ENCODE peak calls at places on chromosomes 12 and 14, in four cellular contexts. Q, B, U and V are unnamed samples.

GRCh38 chr14:35438910-35439713 is 34.6 kb upstream of the NFKBIA start:
- DNase-seq in Q (no peak), B (no peak), U (peak), V (no peak)

GRCh38 chr14:102775855-102776760 is 1.1 kb upstream of the TRAF3 start:
- DNase-seq in Q (no peak), B (no peak), U (peak), V (no peak)

GRCh38 chr14:87241018-87241779 is 751.8 kb downstream of the GALC start:
- DNase-seq in Q (no peak), B (no peak), U (no peak), V (no peak)

GRCh38 chr14:58467575-58467974 is 40.1 kb downstream of the KIAA0586 start:
- DNase-seq in Q (no peak), B (no peak), U (no peak), V (no peak)

GRCh38 chr12:1533602-1534304 is 60.6 kb downstream of the FBXL14 start:
- DNase-seq in Q (no peak), B (no peak), U (peak), V (peak)

GRCh38 chr14:24213866-24214652 is 771 bp upstream of the CHMP4A start:
- DNase-seq in Q (no peak), B (no peak), U (no peak), V (no peak)

GRCh38 chr14:99188721-99189120 is 83.3 kb downstream of the BCL11B start:
- DNase-seq in Q (peak), B (no peak), U (no peak), V (no peak)

GRCh38 chr12:27772328-27773049 is 7.5 kb upstream of the KLHL42 start:
- DNase-seq in Q (no peak), B (no peak), U (peak), V (no peak)

GRCh38 chr14:77738559-77739250 is 22.3 kb downstream of the SNW1 start:
- DNase-seq in Q (no peak), B (no peak), U (peak), V (no peak)

GRCh38 chr14:99055019-99055418 is 217.0 kb downstream of the BCL11B start:
- DNase-seq in Q (no peak), B (no peak), U (no peak), V (no peak)

GRCh38 chr12:70508178-70508577 is 129.1 kb downstream of the PTPRB start:
- DNase-seq in Q (no peak), B (no peak), U (peak), V (no peak)

GRCh38 chr14:71411766-71412165 is 504.5 kb downstream of the PCNX1 start:
- DNase-seq in Q (no peak), B (no peak), U (no peak), V (no peak)

GRCh38 chr12:116959845-116960514 is 49.2 kb downstream of the FBXW8 start:
- DNase-seq in Q (no peak), B (no peak), U (no peak), V (no peak)

GRCh38 chr14:96126339-96126770 is 78.3 kb upstream of the BDKRB2 start:
- DNase-seq in Q (no peak), B (no peak), U (no peak), V (no peak)

DNA sequence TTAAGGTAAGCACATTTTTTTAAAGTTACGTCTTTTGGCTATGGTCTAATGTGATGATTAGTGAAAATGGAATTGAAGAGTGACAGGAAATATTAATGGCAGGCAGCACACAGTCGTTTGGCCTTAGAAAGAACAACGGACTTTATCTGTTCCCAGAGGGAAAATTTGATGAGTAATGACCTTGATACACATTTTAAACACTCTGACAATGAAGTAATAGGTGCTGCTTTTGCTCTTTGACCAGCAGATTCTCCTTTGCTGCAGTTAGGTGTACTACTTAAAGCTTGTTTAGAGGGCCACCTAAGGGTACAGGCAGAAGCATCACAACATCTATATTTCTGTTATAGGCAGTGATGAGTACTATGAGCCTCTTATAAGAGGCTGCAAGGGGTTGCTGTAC is 27.1 kb upstream of the RNU6-8 start:
- DNase-seq in Q (no peak), B (no peak), U (peak), V (no peak)
- TF ChIP-seq CTCF in Q (no peak), B (peak), U (peak), V (no peak)

DNA sequence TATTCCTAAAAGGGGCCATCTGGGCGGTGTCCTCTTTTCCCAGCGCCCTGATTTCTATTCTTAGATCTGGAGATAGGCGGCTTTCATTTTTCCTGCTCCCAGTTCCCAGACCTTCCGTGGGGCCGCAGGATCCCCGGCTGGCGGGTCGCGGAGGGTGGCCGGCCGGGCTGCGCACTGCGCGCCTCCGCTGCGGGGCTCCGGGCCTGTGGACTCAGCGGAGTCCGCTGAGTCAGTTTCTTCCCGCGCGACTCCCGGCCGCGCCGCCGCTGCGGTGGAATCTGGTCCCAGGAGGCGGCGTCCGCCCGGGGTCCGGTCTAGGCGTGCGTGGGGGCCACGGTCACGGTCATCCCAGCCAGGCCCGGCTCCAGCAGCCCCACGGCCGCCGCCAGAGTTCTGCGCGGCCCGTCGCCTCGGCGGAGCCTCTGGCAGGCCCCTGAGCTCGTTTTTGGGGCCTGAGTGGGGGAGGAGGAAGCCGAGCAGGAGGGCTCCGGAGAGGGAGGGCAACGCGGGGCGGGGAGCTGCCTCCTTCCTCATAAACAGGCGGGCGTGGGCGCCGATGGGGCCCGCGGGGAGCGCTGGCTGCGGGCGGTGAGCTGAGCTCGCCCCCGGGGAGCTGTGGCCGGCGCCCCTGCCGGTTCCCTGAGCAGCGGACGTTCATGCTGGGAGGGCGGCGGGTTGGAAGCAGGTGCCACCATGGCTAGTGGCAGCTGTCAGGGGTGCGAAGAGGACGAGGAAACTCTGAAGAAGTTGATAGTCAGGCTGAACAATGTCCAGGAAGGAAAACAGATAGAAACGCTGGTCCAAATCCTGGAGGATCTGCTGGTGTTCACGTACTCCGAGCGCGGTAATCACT is at the start of gene LRRK2:
- DNase-seq in Q (peak), B (peak), U (peak), V (peak)
- TF ChIP-seq CTCF in Q (no peak), B (no peak), U (no peak), V (peak)

GRCh38 chr12:29238822-29239291 is 89.8 kb downstream of the FAR2 start:
- DNase-seq in Q (no peak), B (no peak), U (peak), V (no peak)

GRCh38 chr12:29240441-29240840 is 91.4 kb downstream of the FAR2 start:
- DNase-seq in Q (no peak), B (no peak), U (no peak), V (no peak)

GRCh38 chr12:29242921-29243431 is 93.9 kb downstream of the FAR2 start:
- DNase-seq in Q (no peak), B (no peak), U (no peak), V (no peak)

GRCh38 chr12:29239336-29239735 is 90.3 kb downstream of the FAR2 start:
- DNase-seq in Q (no peak), B (no peak), U (peak), V (no peak)

GRCh38 chr12:29241821-29242591 is 92.9 kb downstream of the FAR2 start:
- DNase-seq in Q (no peak), B (peak), U (peak), V (no peak)
- TF ChIP-seq CTCF in Q (no peak), B (peak), U (peak), V (no peak)

DNA sequence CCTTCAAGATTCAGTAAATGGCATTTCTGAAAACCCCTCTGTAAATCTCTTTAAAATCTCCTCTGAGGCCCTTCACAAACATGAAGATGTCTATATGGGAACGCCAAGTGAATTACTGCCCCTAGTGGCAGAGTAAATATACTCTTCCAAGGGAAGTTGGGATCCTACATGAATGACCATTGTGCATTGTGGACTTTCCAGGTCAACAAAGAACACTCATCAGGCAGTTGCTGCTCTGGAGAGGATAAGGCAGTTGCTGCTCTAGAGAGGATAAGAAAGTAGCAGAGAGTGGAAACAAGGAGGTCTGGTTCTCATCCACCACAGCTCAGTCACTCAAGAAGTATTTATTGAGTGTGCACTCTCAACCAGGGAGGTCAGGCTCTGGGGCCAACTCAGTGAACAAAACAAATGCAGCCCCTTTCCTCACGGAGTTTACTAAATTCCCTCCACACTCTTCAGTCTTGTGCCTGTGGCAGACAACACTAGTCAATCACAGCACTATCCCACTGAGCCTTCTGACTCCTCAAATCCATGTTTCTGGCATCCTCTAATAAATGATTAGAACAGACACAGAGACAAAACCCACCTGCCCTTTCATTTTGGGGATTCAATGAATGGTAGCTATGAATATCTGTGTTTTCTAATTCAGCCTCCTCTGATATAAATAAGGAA is 52.9 kb downstream of the SVOP start:
- DNase-seq in Q (no peak), B (no peak), U (peak), V (no peak)
- TF ChIP-seq CTCF in Q (peak), B (peak), U (no peak), V (peak)